ENCODE peak calls at places on chromosomes 7 and 10, in six cellular contexts. S, V, J, K, G and H are unnamed samples.

GRCh38 chr7:80294321-80294720 is 159.7 kb downstream of the GNAI1 start:
- DNase-seq in S (no peak), J (peak), V (no peak), K (no peak), G (peak), H (no peak)

GRCh38 chr7:101743995-101744360 is 73.4 kb upstream of the CUX1 start:
- DNase-seq in G (no peak), K (peak), J (no peak), S (peak), V (peak), H (peak)

GRCh38 chr7:103031781-103032180 is 42.8 kb downstream of the FBXL13 start:
- DNase-seq in G (peak), K (no peak), V (no peak), S (no peak), J (peak), H (no peak)

GRCh38 chr7:76512941-76513816 is 2.8 kb downstream of the UPK3B start:
- DNase-seq in S (no peak), G (peak), V (peak), K (peak), J (no peak), H (peak)

GRCh38 chr7:151936207-151936606 is 20.0 kb upstream of the GALNTL5 start:
- DNase-seq in G (peak), J (no peak), V (no peak), S (no peak), K (no peak), H (no peak)

GRCh38 chr7:84783161-84783803 is 403.6 kb downstream of the SEMA3D start:
- DNase-seq in S (no peak), V (no peak), G (peak), J (peak), K (no peak), H (no peak)

GRCh38 chr7:139055674-139056073 is 19.8 kb upstream of the ZC3HAV1L start:
- DNase-seq in G (no peak), J (no peak), S (no peak), K (no peak), V (no peak), H (no peak)

GRCh38 chr7:92609921-92610518 is 19.8 kb upstream of the FAM133B start:
- DNase-seq in G (peak), S (no peak), J (peak), V (no peak), K (no peak), H (peak)

DNA sequence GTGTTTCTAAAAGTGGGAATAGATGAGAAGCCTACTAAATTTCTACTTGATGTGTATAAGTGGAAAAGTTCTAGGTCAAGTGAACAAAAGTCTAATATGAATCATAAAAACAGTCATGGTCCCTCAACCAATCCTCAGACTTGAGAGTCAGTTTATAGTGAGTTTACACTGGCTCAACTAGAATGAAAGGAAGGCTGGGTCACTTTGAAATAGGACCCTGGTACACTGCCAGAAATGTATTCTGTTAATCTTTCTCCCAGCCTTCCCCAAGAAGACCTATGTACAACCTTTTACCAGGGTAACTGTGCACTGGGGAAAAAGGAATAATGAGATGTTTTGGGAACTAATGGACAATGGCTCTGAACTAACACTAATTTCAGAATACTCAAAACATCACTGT is 17.3 kb downstream of the ELMO1 start:
- DNase-seq in G (no peak), V (no peak), J (no peak), S (no peak), K (no peak), H (no peak)
- H2BK15ac ChIP-seq in G (no peak), V (no peak), J (no peak), S (no peak), K (no peak), H (no peak)

GRCh38 chr7:95642173-95642572 is 45.9 kb upstream of the PDK4 start:
- DNase-seq in S (no peak), V (no peak), G (no peak), K (no peak), J (no peak), H (no peak)
- H2BK15ac ChIP-seq in S (no peak), V (no peak), G (no peak), K (no peak), J (no peak), H (no peak)

GRCh38 chr7:143983960-143984359 is 16.2 kb upstream of the OR6B1 start:
- DNase-seq in K (no peak), S (no peak), G (no peak), J (no peak), V (no peak), H (no peak)
- H2BK15ac ChIP-seq in K (no peak), S (no peak), G (no peak), J (no peak), V (no peak), H (no peak)

GRCh38 chr7:64882341-64883112 is 20.5 kb upstream of the ZNF273 start:
- DNase-seq in G (no peak), K (no peak), V (peak), S (no peak), J (no peak), H (peak)
- H2BK15ac ChIP-seq in G (no peak), K (no peak), V (no peak), S (no peak), J (no peak), H (no peak)

GRCh38 chr10:73485320-73485719 is 10.5 kb downstream of the PPP3CB start:
- DNase-seq in G (no peak), V (no peak), K (no peak), J (no peak), S (no peak), H (no peak)
- H2BK15ac ChIP-seq in G (no peak), V (no peak), K (no peak), J (no peak), S (no peak), H (no peak)

GRCh38 chr10:8815969-8816368 is 761.5 kb downstream of the GATA3 start:
- DNase-seq in K (no peak), S (no peak), G (no peak), J (no peak), V (no peak), H (no peak)
- H2BK15ac ChIP-seq in K (no peak), S (no peak), G (no peak), J (no peak), V (no peak), H (no peak)

GRCh38 chr7:38625866-38626265 is 5.3 kb downstream of the AMPH start:
- DNase-seq in K (no peak), V (no peak), S (no peak), J (no peak), G (no peak), H (no peak)
- H2BK15ac ChIP-seq in K (no peak), V (no peak), S (no peak), J (no peak), G (no peak), H (no peak)

GRCh38 chr10:125022671-125023070 is 80.7 kb downstream of the ZRANB1 start:
- DNase-seq in J (no peak), K (no peak), G (no peak), S (no peak), V (no peak), H (no peak)
- H2BK15ac ChIP-seq in J (no peak), K (no peak), G (no peak), S (no peak), V (no peak), H (no peak)

GRCh38 chr10:60899266-60899665 is 44.7 kb downstream of the RHOBTB1 start:
- DNase-seq in G (no peak), J (no peak), S (no peak), V (no peak), K (no peak), H (no peak)
- H2BK15ac ChIP-seq in G (no peak), J (no peak), S (no peak), V (no peak), K (no peak), H (no peak)